ENCODE peak calls at places on chromosomes 2 and 18, in six cellular contexts. U is germinal center, N is HT1080, F is activated gamma-delta T cell treated with Interleukin-2 at 50 U/mL for 16 hours, S is COR-L47, T is progenitor cell of endocrine pancreas. P is an unnamed sample.

GRCh38 chr18:74286106-74286856 is 5.5 kb downstream of the CYB5A start:
- DNase-seq in U (no peak), N (no peak), F (no peak), S (no peak), T (no peak), P (peak; percentile 61)

GRCh38 chr18:21534327-21534726 is 66.2 kb downstream of the ESCO1 start:
- DNase-seq in U (no peak), N (no peak), F (no peak), S (no peak), T (no peak), P (peak; percentile 50)

GRCh38 chr2:69624611-69625010 is 18.9 kb downstream of the AAK1 start:
- DNase-seq in U (no peak), N (no peak), F (no peak), S (no peak), T (no peak), P (no peak)

GRCh38 chr18:48676346-48676745 is 137.5 kb downstream of the CTIF start:
- DNase-seq in U (no peak), N (no peak), F (no peak), S (no peak), T (no peak), P (no peak)

GRCh38 chr18:37525302-37525585 is 40.4 kb downstream of the CELF4 start:
- DNase-seq in U (no peak), N (no peak), F (no peak), S (no peak), T (no peak), P (no peak)

GRCh38 chr18:3511980-3512379 is 62.0 kb downstream of the TGIF1 start:
- DNase-seq in U (no peak), N (peak; percentile 54), F (peak; percentile 20), S (no peak), T (no peak), P (peak; percentile 82)

GRCh38 chr2:218559021-218559420 is 9.1 kb downstream of the USP37 start:
- DNase-seq in U (no peak), N (no peak), F (no peak), S (no peak), T (no peak), P (no peak)

GRCh38 chr2:111629983-111630382 is 254.0 kb downstream of the ANAPC1 start:
- DNase-seq in U (no peak), N (no peak), F (no peak), S (no peak), T (no peak), P (no peak)

GRCh38 chr2:20212871-20213503 is 11.9 kb downstream of the SDC1 start:
- DNase-seq in U (no peak), N (no peak), F (no peak), S (no peak), T (no peak), P (peak; percentile 63)

GRCh38 chr2:69100220-69100723 is 87.3 kb downstream of the ANTXR1 start:
- DNase-seq in U (no peak), N (no peak), F (no peak), S (no peak), T (no peak), P (no peak)

GRCh38 chr2:120287183-120288015 is 34.7 kb downstream of the RALB start:
- DNase-seq in U (no peak), N (peak; percentile 91), F (no peak), S (no peak), T (no peak), P (peak; percentile 91)

GRCh38 chr2:241854342-241855244 is 4.1 kb downstream of the PDCD1 start:
- DNase-seq in U (no peak), N (no peak), F (no peak), S (no peak), T (no peak), P (no peak)